ENCODE peak calls at places on chromosome 6, in ten cellular contexts. Q, L, Y, E, J, N, F, O, D and K are unnamed samples.

GRCh38 chr6:7222197-7222596 is 90.8 kb downstream of the SSR1 start:
- DNase-seq in N (no peak), J (no peak), E (no peak), D (no peak), F (no peak), Q (no peak), Y (no peak), L (no peak), O (no peak), K (no peak)

GRCh38 chr6:91926827-91927226 is 1340.0 kb upstream of the MAP3K7 start:
- DNase-seq in J (no peak), O (no peak), E (no peak), D (no peak), N (no peak), L (no peak), Y (no peak), Q (no peak), F (no peak), K (no peak)

GRCh38 chr6:132357120-132357519 is 44.2 kb downstream of the MOXD1 start:
- DNase-seq in N (peak; percentile 47), Q (no peak), F (peak; percentile 67), O (no peak), Y (no peak), D (no peak), L (no peak), E (no peak), J (no peak), K (no peak)

GRCh38 chr6:83708546-83708969 is 343 bp downstream of the SNAP91 start:
- DNase-seq in D (no peak), Y (no peak), J (no peak), L (no peak), E (no peak), N (peak; percentile 1), O (no peak), F (peak; percentile 21), Q (no peak), K (no peak)

GRCh38 chr6:148616811-148617210 is 130.0 kb upstream of the UST start:
- DNase-seq in E (no peak), D (no peak), Q (no peak), Y (no peak), O (no peak), L (no peak), J (no peak), F (no peak), N (peak; percentile 63), K (no peak)

GRCh38 chr6:42532038-42532669 is 31.7 kb upstream of the UBR2 start:
- DNase-seq in Y (no peak), J (peak; percentile 75), N (peak; percentile 79), L (peak; percentile 77), O (no peak), F (peak; percentile 80), D (no peak), E (no peak), Q (no peak), K (peak; percentile 23)

GRCh38 chr6:112153926-112154621 is 66.7 kb downstream of the FAM229B start:
- DNase-seq in E (no peak), F (peak; percentile 78), J (no peak), Y (no peak), D (no peak), Q (no peak), L (peak; percentile 18), N (peak; percentile 62), O (no peak), K (no peak)

GRCh38 chr6:126063512-126064146 is 77.3 kb downstream of the TRMT11 start:
- DNase-seq in E (no peak), D (peak; percentile 63), F (no peak), L (peak; percentile 25), Q (no peak), Y (no peak), J (peak; percentile 3), O (no peak), N (peak; percentile 57), K (no peak)

GRCh38 chr6:67888546-67888885 is 746.6 kb upstream of the ADGRB3 start:
- DNase-seq in L (no peak), N (no peak), F (no peak), D (no peak), E (no peak), Y (no peak), J (no peak), O (no peak), Q (no peak), K (no peak)

GRCh38 chr6:67887419-67887746 is 747.7 kb upstream of the ADGRB3 start:
- DNase-seq in N (no peak), O (no peak), Q (no peak), J (no peak), Y (no peak), L (no peak), E (no peak), F (no peak), D (no peak), K (no peak)

GRCh38 chr6:67888886-67889681 is 746.0 kb upstream of the ADGRB3 start:
- DNase-seq in F (no peak), E (no peak), Y (no peak), O (no peak), Q (no peak), D (no peak), N (no peak), J (peak; percentile 58), L (no peak), K (no peak)

GRCh38 chr6:67886840-67887292 is 748.2 kb upstream of the ADGRB3 start:
- DNase-seq in E (no peak), J (no peak), F (no peak), Y (no peak), O (no peak), N (no peak), L (no peak), Q (no peak), D (no peak), K (no peak)

GRCh38 chr6:67887747-67888545 is 747.1 kb upstream of the ADGRB3 start:
- DNase-seq in J (no peak), E (no peak), D (no peak), F (no peak), N (no peak), Q (no peak), O (no peak), Y (no peak), L (no peak), K (no peak)
- H3K9me3 ChIP-seq in J (no peaks in the 10 kb centered on the region), E (no peaks in the 10 kb centered on the region), D (no peaks in the 10 kb centered on the region), F (no peaks in the 10 kb centered on the region), N (no peaks in the 10 kb centered on the region), Q (no peaks in the 10 kb centered on the region), O (no peaks in the 10 kb centered on the region), Y (peaks cover 2% of the 10 kb centered on the region), L (no peaks in the 10 kb centered on the region), K (no peaks in the 10 kb centered on the region)

GRCh38 chr6:104623052-104623690 is 236.5 kb downstream of the HACE1 start:
- DNase-seq in J (peak; percentile 75), N (no peak), E (no peak), Y (no peak), Q (no peak), D (peak; percentile 78), F (peak; percentile 25), O (no peak), L (peak; percentile 11), K (peak; percentile 79)
- TF ChIP-seq CTCF in J (peak; percentile 55), N (no peak), E (no peak), Y (no peak), Q (no peak), D (peak; percentile 58), F (no peak), O (no peak), L (no peak), K (peak; percentile 44)

GRCh38 chr6:89353118-89353556 is 615 bp upstream of the UBE2J1 start:
- DNase-seq in L (no peak), D (no peak), O (no peak), J (peak; percentile 50), E (no peak), Q (peak; percentile 30), F (no peak), Y (no peak), N (no peak), K (peak; percentile 46)

GRCh38 chr6:89350281-89351037 is 2.1 kb downstream of the UBE2J1 start:
- DNase-seq in J (peak; percentile 76), O (no peak), Y (no peak), N (no peak), E (no peak), F (peak; percentile 56), Q (no peak), L (no peak), D (no peak), K (peak; percentile 60)

GRCh38 chr6:89353702-89354392 is 1.3 kb upstream of the UBE2J1 start:
- DNase-seq in Y (no peak), D (no peak), F (no peak), L (no peak), Q (no peak), O (no peak), E (no peak), N (no peak), J (peak; percentile 86), K (no peak)

GRCh38 chr6:89352329-89353117 is at the start of gene UBE2J1:
- DNase-seq in F (peak; percentile 98), O (peak; percentile 90), J (peak; percentile 86), L (peak; percentile 86), Y (peak; percentile 96), Q (peak; percentile 58), E (peak; percentile 92), D (peak; percentile 94), N (peak; percentile 94), K (peak; percentile 60)

GRCh38 chr6:89351632-89352328 is 742 bp downstream of the UBE2J1 start:
- DNase-seq in N (peak; percentile 21), F (no peak), L (no peak), E (no peak), Y (no peak), D (no peak), J (no peak), O (no peak), Q (no peak), K (no peak)
- H3K4me3 ChIP-seq in N (peak overlapping the region; percentile 78), F (peak overlapping the region; percentile 71), L (peak overlapping the region; percentile 72), E (peak overlapping the region; percentile 77), Y (peak overlapping the region; percentile 91), D (peak overlapping the region; percentile 96), J (peak overlapping the region; percentile 78), O (peak overlapping the region; percentile 89), Q (peak overlapping the region; percentile 58), K (peak overlapping the region; percentile 72)

DNA sequence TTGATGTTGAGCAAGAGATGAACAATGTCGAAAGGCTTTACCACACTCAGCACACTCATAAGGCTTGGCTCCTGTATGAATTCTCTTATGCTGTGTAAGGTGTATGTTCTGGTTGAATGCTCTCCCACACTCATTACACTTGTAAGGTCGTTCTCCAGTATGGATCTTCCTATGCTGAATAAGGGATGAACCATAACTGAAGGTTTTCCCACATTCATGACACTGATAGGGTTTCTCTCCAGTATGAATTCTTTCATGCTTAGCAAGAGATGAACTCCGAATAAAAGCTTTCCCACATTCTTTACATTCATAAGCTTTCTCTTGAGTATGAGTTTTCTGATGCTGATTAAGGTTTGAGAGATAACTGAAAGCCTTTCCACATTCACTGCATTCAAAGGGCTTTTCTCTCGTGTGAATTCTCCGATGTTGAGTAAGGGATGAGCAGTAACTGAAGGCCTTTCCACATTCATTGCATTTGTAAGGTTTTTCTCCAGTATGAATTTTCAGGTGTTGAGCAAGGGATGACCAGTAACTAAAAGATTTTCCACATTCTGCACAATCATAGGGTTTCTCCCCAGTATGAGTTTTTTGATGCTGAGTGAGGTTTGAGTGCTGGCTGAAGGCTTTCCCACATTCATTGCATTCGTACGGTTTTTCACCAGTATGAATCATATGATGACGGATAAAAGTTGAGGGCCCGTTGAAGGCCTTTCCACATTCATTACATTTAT is 21.1 kb downstream of the ZNF184 start:
- DNase-seq in F (no peak), N (no peak), J (no peak), L (no peak), O (no peak), Q (no peak), Y (no peak), E (no peak), D (no peak), K (no peak)
- H3K9me3 ChIP-seq in F (peaks cover 11% of the 10 kb centered on the region), N (peaks cover 8% of the 10 kb centered on the region), J (peaks cover 86% of the 10 kb centered on the region), L (peaks cover 91% of the 10 kb centered on the region), O (peaks cover 81% of the 10 kb centered on the region), Q (peaks cover 60% of the 10 kb centered on the region), Y (peaks cover 21% of the 10 kb centered on the region), E (peaks cover 37% of the 10 kb centered on the region), D (peaks cover 93% of the 10 kb centered on the region), K (peaks cover 80% of the 10 kb centered on the region)